ENCODE peak calls at places on chromosomes 3 and 15, in four cellular contexts. T, G, P and Q are unnamed samples. For H3K36me3, the result is how much of the 10 kb centered on the place peaks cover.

GRCh38 chr3:193853511-193854219 is 260.7 kb downstream of the OPA1 start:
- DNase-seq in T (no peak), G (no peak), P (peak), Q (no peak)

GRCh38 chr3:54427501-54427900 is 305.1 kb downstream of the CACNA2D3 start:
- DNase-seq in T (no peak), G (no peak), P (no peak), Q (no peak)

GRCh38 chr3:129068291-129068886 is 7.8 kb downstream of the GP9 start:
- DNase-seq in T (no peak), G (no peak), P (no peak), Q (peak)

GRCh38 chr15:99961011-99961441 is 227.8 kb upstream of the LYSMD4 start:
- DNase-seq in T (peak), G (no peak), P (peak), Q (no peak)

GRCh38 chr15:84909029-84909428 is 24.6 kb downstream of the SLC28A1 start:
- DNase-seq in T (no peak), G (no peak), P (no peak), Q (no peak)

GRCh38 chr15:78216276-78217229 is 17.8 kb downstream of the ACSBG1 start:
- DNase-seq in T (no peak), G (peak), P (peak), Q (no peak)

GRCh38 chr3:155701882-155702465 is 42.9 kb downstream of the PLCH1 start:
- DNase-seq in T (no peak), G (no peak), P (peak), Q (no peak)

GRCh38 chr3:87595798-87596197 is 319.4 kb upstream of the POU1F1 start:
- DNase-seq in T (no peak), G (no peak), P (no peak), Q (no peak)

GRCh38 chr3:73384091-73384906 is 240.4 kb downstream of the PDZRN3 start:
- DNase-seq in T (no peak), G (no peak), P (no peak), Q (no peak)

GRCh38 chr15:66748320-66748779 is 46.3 kb downstream of the SMAD6 start:
- DNase-seq in T (no peak), G (no peak), P (peak), Q (no peak)

GRCh38 chr15:64138542-64138941 is 13.0 kb upstream of the SNX22 start:
- DNase-seq in T (no peak), G (no peak), P (no peak), Q (no peak)
- H3K36me3 ChIP-seq in T (under half), G (half or more), P (under half), Q (under half)

GRCh38 chr3:123635220-123635619 is 50.4 kb upstream of the HACD2 start:
- DNase-seq in T (peak), G (no peak), P (peak), Q (peak)

GRCh38 chr3:123635717-123636116 is 50.9 kb upstream of the HACD2 start:
- DNase-seq in T (peak), G (no peak), P (no peak), Q (no peak)

GRCh38 chr3:123633530-123633929 is 48.7 kb upstream of the HACD2 start:
- DNase-seq in T (no peak), G (no peak), P (no peak), Q (no peak)

GRCh38 chr3:123636431-123636841 is 51.6 kb upstream of the HACD2 start:
- DNase-seq in T (no peak), G (no peak), P (no peak), Q (no peak)

GRCh38 chr3:123634149-123635051 is 49.5 kb upstream of the HACD2 start:
- DNase-seq in T (peak), G (no peak), P (no peak), Q (no peak)
- H3K36me3 ChIP-seq in T (under half), G (under half), P (under half), Q (under half)

DNA sequence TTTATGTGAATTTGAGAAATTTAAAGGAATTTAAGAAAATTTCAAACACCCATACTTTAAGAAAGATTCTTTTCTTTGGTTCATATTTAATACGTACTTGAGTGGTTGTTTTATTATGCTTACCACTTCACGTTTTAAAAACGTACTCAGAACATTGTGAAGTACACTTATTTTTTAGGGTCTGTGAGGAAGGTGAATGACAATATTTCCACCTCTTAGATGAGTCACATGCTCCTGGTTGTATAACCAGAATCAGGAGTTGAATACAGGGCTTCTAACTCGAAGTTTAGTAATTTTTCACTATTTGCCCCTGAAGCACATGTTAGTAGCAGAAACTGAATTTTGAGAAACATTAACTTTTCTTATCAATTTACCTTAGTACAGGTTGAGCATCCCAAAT is 7.5 kb downstream of the SKIL start:
- DNase-seq in T (no peak), G (no peak), P (no peak), Q (no peak)
- H3K36me3 ChIP-seq in T (under half), G (under half), P (half or more), Q (under half)

GRCh38 chr3:12934431-12934830 is 93.1 kb upstream of the RPL32 start:
- DNase-seq in T (peak), G (peak), P (no peak), Q (peak)
- H3K36me3 ChIP-seq in T (under half), G (under half), P (under half), Q (under half)

GRCh38 chr3:188214442-188214841 is 60.5 kb downstream of the LPP start:
- DNase-seq in T (no peak), G (no peak), P (no peak), Q (peak)
- H3K36me3 ChIP-seq in T (under half), G (under half), P (under half), Q (under half)

DNA sequence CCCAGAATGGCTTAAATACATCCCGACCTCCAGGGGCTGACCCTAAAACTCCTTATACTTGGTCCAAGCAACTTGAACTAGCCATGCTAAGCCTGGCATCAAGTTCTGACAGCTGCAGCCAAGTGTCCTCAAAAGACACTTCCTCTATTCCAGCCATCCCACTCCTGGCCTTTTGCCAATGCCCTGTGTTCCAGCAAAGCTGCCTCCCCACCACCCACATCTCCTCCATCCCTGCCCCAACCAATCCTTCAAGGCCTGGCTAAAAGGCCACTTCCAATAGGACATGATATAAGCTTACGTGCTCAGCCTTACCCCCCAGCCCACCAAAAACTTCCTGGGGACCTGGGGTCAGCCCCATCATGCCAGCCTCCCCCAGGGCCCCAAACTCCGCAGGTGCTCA is 40.9 kb downstream of the SEMA3G start:
- DNase-seq in T (no peak), G (peak), P (no peak), Q (peak)
- H3K36me3 ChIP-seq in T (under half), G (half or more), P (under half), Q (under half)